ENCODE peak calls at places on chromosomes 3 and 15, in seven cellular contexts. U is psoas muscle, E is fibroblast of lung, V is astrocyte of the spinal cord, X is IMR-90, B is fibroblast of villous mesenchyme, W is neural progenitor cell. A is an unnamed sample.

GRCh38 chr3:149368201-149368849 is 9.1 kb downstream of the TM4SF1 start:
- DNase-seq in U (no peak), B (peak; percentile 49), V (no peak), E (peak; percentile 17), W (no peak), X (peak; percentile 59), A (peak; percentile 64)

GRCh38 chr3:114861666-114862065 is 285.4 kb downstream of the ZBTB20 start:
- DNase-seq in E (no peak), X (no peak), U (no peak), B (no peak), V (no peak), W (no peak), A (no peak)

GRCh38 chr3:184361932-184362667 is 590 bp downstream of the POLR2H start:
- DNase-seq in X (peak; percentile 38), B (peak; percentile 74), U (peak; percentile 71), V (peak; percentile 72), E (peak; percentile 68), W (peak; percentile 78), A (peak; percentile 66)

GRCh38 chr15:69794643-69795461 is 302.9 kb downstream of the TLE3 start:
- DNase-seq in X (peak; percentile 47), W (no peak), V (peak; percentile 65), E (peak; percentile 13), B (peak; percentile 16), U (no peak), A (peak; percentile 53)

GRCh38 chr3:42129014-42129953 is 38.1 kb downstream of the TRAK1 start:
- DNase-seq in U (no peak), V (peak; percentile 50), B (peak; percentile 8), X (peak; percentile 30), W (no peak), E (no peak), A (no peak)

GRCh38 chr15:56232058-56232457 is 11.6 kb downstream of the RFX7 start:
- DNase-seq in E (no peak), U (no peak), V (no peak), B (no peak), X (no peak), W (no peak), A (no peak)

GRCh38 chr15:48702569-48703239 is 57.2 kb upstream of the FBN1 start:
- DNase-seq in X (no peak), U (no peak), W (no peak), B (no peak), V (peak; percentile 43), E (peak; percentile 51), A (no peak)

GRCh38 chr3:53495091-53495517 is 693 bp downstream of the CACNA1D start:
- DNase-seq in E (no peak), W (peak; percentile 42), X (no peak), U (no peak), V (no peak), B (no peak), A (no peak)

GRCh38 chr3:99505646-99506269 is 132.6 kb upstream of the COL8A1 start:
- DNase-seq in B (peak; percentile 92), U (peak; percentile 59), E (peak; percentile 82), V (peak; percentile 82), W (no peak), X (peak; percentile 96), A (peak; percentile 100)

GRCh38 chr3:100411091-100411982 is 10.0 kb downstream of the LNP1 start:
- DNase-seq in V (no peak), W (no peak), X (no peak), E (no peak), B (no peak), U (no peak), A (no peak)

GRCh38 chr3:123883656-123884257 is 375 bp downstream of the MYLK start:
- DNase-seq in U (no peak), W (peak; percentile 69), B (peak; percentile 20), X (no peak), E (peak; percentile 24), V (peak; percentile 25), A (no peak)

GRCh38 chr3:175940881-175941280 is 1081.7 kb downstream of the NAALADL2 start:
- DNase-seq in V (no peak), X (no peak), W (peak; percentile 52), B (no peak), E (no peak), U (no peak), A (no peak)

GRCh38 chr3:114668099-114668498 is 374.3 kb downstream of the TIGIT start:
- DNase-seq in U (no peak), X (no peak), V (no peak), W (no peak), B (no peak), E (peak; percentile 5), A (no peak)

GRCh38 chr3:25719321-25719720 is 54.6 kb upstream of the TOP2B start:
- DNase-seq in V (no peak), U (no peak), E (no peak), W (no peak), X (no peak), B (no peak), A (no peak)

GRCh38 chr15:58457466-58457965 is 25.7 kb downstream of the LIPC start:
- DNase-seq in W (no peak), V (peak; percentile 83), B (peak; percentile 95), X (peak; percentile 97), E (peak; percentile 80), U (no peak), A (peak; percentile 33)

GRCh38 chr3:98980915-98981596 is 79.6 kb upstream of the DCBLD2 start:
- DNase-seq in U (no peak), V (peak; percentile 90), E (no peak), X (peak; percentile 91), B (peak; percentile 47), W (no peak), A (no peak)

GRCh38 chr3:186759231-186759930 is 24.0 kb upstream of the EIF4A2 start:
- DNase-seq in E (no peak), U (no peak), V (no peak), W (no peak), B (no peak), X (no peak), A (no peak)

GRCh38 chr3:37197810-37198371 is 23.5 kb upstream of the LRRFIP2 start:
- DNase-seq in V (peak; percentile 68), W (peak; percentile 76), B (peak; percentile 51), U (no peak), E (peak; percentile 17), X (peak; percentile 55), A (peak; percentile 34)

GRCh38 chr3:119148493-119149180 is 2.7 kb downstream of the TEX55 start:
- DNase-seq in B (peak; percentile 5), E (peak; percentile 9), W (no peak), X (peak; percentile 79), U (no peak), V (peak; percentile 17), A (peak; percentile 10)

GRCh38 chr3:139187648-139188047 is 143.0 kb upstream of the PRR23C start:
- DNase-seq in B (no peak), X (no peak), W (no peak), E (no peak), V (no peak), U (no peak), A (no peak)

GRCh38 chr3:44077267-44077666 is 164.4 kb upstream of the TOPAZ1 start:
- DNase-seq in X (no peak), V (no peak), E (no peak), U (no peak), B (no peak), W (peak; percentile 28), A (peak; percentile 32)
- TF ChIP-seq CTCF in X (no peak), V (peak; percentile 22), E (no peak), U (no peak), B (peak; percentile 16), W (peak; percentile 28), A (peak; percentile 9)

GRCh38 chr3:131317667-131318066 is 63.9 kb upstream of the NUDT16 start:
- DNase-seq in E (no peak), U (no peak), B (no peak), V (no peak), X (no peak), W (no peak), A (no peak)
- H3K4me3 ChIP-seq in E (no peak overlapping the region), U (no peak overlapping the region), B (no peak overlapping the region), V (no peak overlapping the region), X (no peak overlapping the region), W (no peak overlapping the region), A (no peak overlapping the region)

GRCh38 chr15:100713163-100713867 is 110.9 kb downstream of the ASB7 start:
- DNase-seq in X (peak; percentile 79), W (no peak), V (peak; percentile 65), B (peak; percentile 75), E (no peak), U (no peak), A (peak; percentile 86)

GRCh38 chr15:100714034-100714748 is 111.8 kb downstream of the ASB7 start:
- DNase-seq in U (no peak), E (no peak), X (no peak), V (no peak), B (no peak), W (no peak), A (no peak)

GRCh38 chr15:100710744-100711478 is 108.5 kb downstream of the ASB7 start:
- DNase-seq in B (no peak), E (no peak), U (no peak), W (no peak), V (no peak), X (no peak), A (no peak)

GRCh38 chr15:100711479-100712130 is 109.2 kb downstream of the ASB7 start:
- DNase-seq in U (no peak), B (no peak), E (peak; percentile 71), V (no peak), W (no peak), X (peak; percentile 22), A (peak; percentile 26)

DNA sequence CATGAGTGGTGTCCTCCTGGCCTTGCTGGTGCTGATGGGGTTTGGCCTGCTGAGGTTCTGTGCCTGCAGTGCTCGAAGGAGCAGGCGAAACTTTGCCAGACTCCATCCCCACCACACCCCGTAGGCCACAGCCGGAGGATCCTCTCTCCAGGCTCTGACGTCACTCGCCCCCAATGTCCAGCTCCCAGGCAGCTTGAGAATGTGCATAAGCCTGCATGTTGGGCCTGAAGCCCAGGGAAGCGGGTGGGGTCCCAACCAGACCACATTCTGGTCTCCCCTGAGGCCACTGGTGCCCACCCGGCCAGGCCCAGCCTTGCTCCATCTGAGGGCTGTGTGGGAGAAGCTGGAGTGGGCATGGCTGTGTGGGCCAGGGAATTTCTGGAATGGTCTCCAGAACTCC is 109.8 kb downstream of the ASB7 start:
- DNase-seq in W (no peak), X (peak; percentile 57), B (peak; percentile 76), U (peak; percentile 75), E (peak; percentile 83), V (no peak), A (peak; percentile 78)
- TF ChIP-seq CTCF in W (no peak), X (no peak), B (no peak), U (no peak), E (no peak), V (no peak), A (no peak)

DNA sequence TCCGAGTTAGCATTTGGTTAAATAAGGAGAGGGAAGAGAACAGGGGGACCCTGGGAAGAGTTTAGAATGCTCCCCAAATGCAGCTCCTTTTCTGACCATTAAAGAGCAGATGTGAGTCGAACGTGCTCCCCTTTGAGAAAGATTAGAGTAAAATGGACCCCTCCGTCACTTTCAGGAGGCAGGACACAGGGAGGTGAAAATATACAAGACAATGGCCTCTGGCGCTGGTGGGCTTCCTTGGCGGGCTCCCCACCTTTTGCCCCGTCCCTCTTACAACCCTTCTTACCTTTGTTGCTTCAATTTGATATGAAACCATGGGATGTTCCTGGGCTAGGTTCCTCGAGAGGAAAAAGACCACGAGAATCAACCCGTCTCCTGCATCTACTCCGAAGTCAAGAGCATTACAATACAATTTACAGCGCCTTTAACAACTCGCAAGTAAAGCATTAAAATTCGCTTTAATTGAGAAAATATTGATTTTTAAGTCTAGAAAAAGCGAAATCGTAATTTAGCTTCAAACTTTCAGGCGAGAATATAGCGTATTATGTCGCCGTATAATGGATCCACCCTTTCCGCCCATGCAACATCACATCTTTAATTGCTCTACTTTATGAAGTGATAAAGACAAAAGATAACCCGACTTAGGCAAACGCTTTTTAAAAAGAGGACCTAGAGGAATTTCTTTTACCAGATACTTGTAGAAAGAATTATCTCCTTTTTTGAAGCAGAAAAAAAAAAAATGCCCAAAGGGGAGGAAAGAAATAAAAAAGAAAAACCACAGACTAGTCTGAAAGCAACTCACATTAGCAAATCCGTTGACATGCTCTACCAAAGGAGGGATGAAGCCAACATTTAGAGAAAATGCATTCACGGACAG is 214.0 kb downstream of the MEIS2 start:
- DNase-seq in B (no peak), U (no peak), X (no peak), W (peak; percentile 27), V (no peak), E (no peak), A (no peak)
- H3K4me3 ChIP-seq in B (no peak overlapping the region), U (no peak overlapping the region), X (no peak overlapping the region), W (peak overlapping the region; percentile 34), V (no peak overlapping the region), E (no peak overlapping the region), A (no peak overlapping the region)